ENCODE peak calls at places on chromosomes 7 and 10, in eight cellular contexts. U is fibroblast of lung, E is endodermal cell, I is SK-N-SH, L is psoas muscle, C is transverse colon, D is colonic mucosa, W is tibial nerve. Z is an unnamed sample.

GRCh38 chr10:52903397-52903938 is 130.9 kb upstream of the MBL2 start:
- DNase-seq in D (no peak), I (no peak), L (no peak), E (peak; percentile 58), U (no peak), C (no peak), W (no peak), Z (no peak)

GRCh38 chr7:142516038-142516501 is 233.2 kb upstream of the PRSS1 start:
- DNase-seq in W (no peak), D (peak; percentile 60), E (peak; percentile 73), C (peak; percentile 45), L (no peak), I (peak; percentile 69), U (peak; percentile 57), Z (no peak)

GRCh38 chr10:52318136-52318810 is 4.2 kb downstream of the DKK1 start:
- DNase-seq in D (no peak), E (no peak), U (peak; percentile 88), C (no peak), L (no peak), I (no peak), W (no peak), Z (no peak)

GRCh38 chr10:67098460-67098859 is 172.6 kb downstream of the LRRTM3 start:
- DNase-seq in L (no peak), D (no peak), C (no peak), W (no peak), E (no peak), I (no peak), U (peak; percentile 29), Z (no peak)

GRCh38 chr7:35988818-35989217 is 164.2 kb upstream of the EEPD1 start:
- DNase-seq in E (no peak), D (no peak), W (no peak), L (no peak), C (no peak), U (no peak), I (no peak), Z (no peak)

GRCh38 chr10:59323036-59323459 is 39.3 kb downstream of the FAM13C start:
- DNase-seq in L (peak; percentile 73), E (no peak), U (no peak), I (no peak), W (no peak), D (peak; percentile 18), C (peak; percentile 8), Z (no peak)

GRCh38 chr10:64394744-64395143 is 873.5 kb downstream of the REEP3 start:
- DNase-seq in I (no peak), D (no peak), U (peak; percentile 83), L (no peak), E (no peak), C (no peak), W (no peak), Z (no peak)

GRCh38 chr7:134899729-134900128 is 86.6 kb upstream of the AGBL3 start:
- DNase-seq in E (no peak), U (peak; percentile 84), W (no peak), C (no peak), I (no peak), L (no peak), D (no peak), Z (no peak)

GRCh38 chr10:31924833-31925232 is 3.8 kb downstream of the ARHGAP12 start:
- DNase-seq in L (no peak), W (no peak), E (no peak), D (no peak), C (no peak), I (no peak), U (no peak), Z (no peak)

GRCh38 chr10:31923389-31923788 is 5.2 kb downstream of the ARHGAP12 start:
- DNase-seq in U (no peak), D (no peak), W (no peak), L (no peak), I (no peak), E (no peak), C (no peak), Z (no peak)

GRCh38 chr10:31919010-31919409 is 9.6 kb downstream of the ARHGAP12 start:
- DNase-seq in L (no peak), W (no peak), E (no peak), D (no peak), I (no peak), U (no peak), C (no peak), Z (no peak)

GRCh38 chr10:31921031-31921430 is 7.6 kb downstream of the ARHGAP12 start:
- DNase-seq in W (no peak), C (no peak), L (no peak), U (no peak), I (no peak), E (no peak), D (no peak), Z (no peak)

GRCh38 chr10:31920538-31920937 is 8.1 kb downstream of the ARHGAP12 start:
- DNase-seq in L (no peak), E (no peak), U (no peak), D (no peak), W (no peak), C (no peak), I (no peak), Z (no peak)
- H3K4me1 ChIP-seq in L (peaks cover under 1% of the 10 kb centered on the region), E (no peaks in the 10 kb centered on the region), U (no peaks in the 10 kb centered on the region), D (peaks cover 5% of the 10 kb centered on the region), W (no peaks in the 10 kb centered on the region), C (peaks cover 28% of the 10 kb centered on the region), I (peaks cover 7% of the 10 kb centered on the region), Z (peaks cover 31% of the 10 kb centered on the region)

GRCh38 chr7:92765725-92766124 is 70.6 kb downstream of the CDK6 start:
- DNase-seq in I (no peak), C (no peak), L (no peak), D (no peak), W (no peak), U (peak; percentile 91), E (no peak), Z (no peak)

GRCh38 chr7:92762853-92763252 is 73.5 kb downstream of the CDK6 start:
- DNase-seq in I (no peak), C (no peak), U (peak; percentile 41), W (no peak), L (no peak), E (no peak), D (no peak), Z (no peak)

GRCh38 chr7:92761391-92762098 is 74.8 kb downstream of the CDK6 start:
- DNase-seq in I (no peak), L (no peak), D (no peak), C (no peak), E (no peak), U (no peak), W (no peak), Z (no peak)

GRCh38 chr7:92766461-92767003 is 69.8 kb downstream of the CDK6 start:
- DNase-seq in E (no peak), D (no peak), L (no peak), I (no peak), W (peak; percentile 15), C (no peak), U (peak; percentile 68), Z (no peak)

DNA sequence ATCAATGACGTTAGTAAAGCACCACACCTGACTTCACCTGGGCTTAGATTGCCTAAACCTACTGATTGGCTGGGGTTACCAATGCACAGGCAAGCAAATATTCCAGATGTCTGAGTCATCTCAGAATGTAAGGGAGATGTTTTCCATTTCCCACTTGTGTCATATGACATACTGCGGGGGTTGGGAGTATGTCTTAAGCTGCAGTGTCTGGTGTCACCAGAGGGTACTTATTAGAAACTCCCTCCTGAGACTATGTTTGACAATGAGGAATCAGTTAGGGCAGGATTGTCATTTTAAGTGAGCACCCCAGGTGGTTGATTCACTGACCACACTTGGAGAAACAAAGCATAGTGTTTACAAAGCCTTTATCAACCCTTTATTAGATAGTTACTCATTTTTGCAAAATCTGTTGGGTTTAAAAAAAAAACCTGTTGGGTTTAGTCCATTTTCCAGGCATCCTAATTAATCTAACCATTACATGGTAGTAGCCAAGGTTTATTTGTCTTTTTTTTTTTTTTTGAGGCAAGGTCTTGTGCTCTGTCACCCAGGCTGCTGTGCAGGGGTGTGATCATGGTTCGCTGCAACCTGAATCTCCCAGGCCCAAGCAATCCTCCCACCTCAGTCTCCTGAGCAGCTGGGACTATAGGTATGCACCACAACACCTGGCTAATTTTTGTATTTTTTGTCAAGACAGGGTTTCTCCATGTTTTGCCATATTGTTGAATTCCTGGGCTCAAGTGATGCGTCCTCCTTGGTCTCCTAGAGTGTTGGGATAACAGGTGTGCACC is 72.5 kb downstream of the CDK6 start:
- DNase-seq in D (peak; percentile 32), U (peak; percentile 91), W (no peak), I (no peak), E (peak; percentile 88), C (no peak), L (no peak), Z (no peak)
- H3K4me1 ChIP-seq in D (peaks cover 8% of the 10 kb centered on the region), U (peaks cover 34% of the 10 kb centered on the region), W (no peaks in the 10 kb centered on the region), I (peaks cover 62% of the 10 kb centered on the region), E (peaks cover 14% of the 10 kb centered on the region), C (peaks cover 33% of the 10 kb centered on the region), L (no peaks in the 10 kb centered on the region), Z (peaks cover 8% of the 10 kb centered on the region)

DNA sequence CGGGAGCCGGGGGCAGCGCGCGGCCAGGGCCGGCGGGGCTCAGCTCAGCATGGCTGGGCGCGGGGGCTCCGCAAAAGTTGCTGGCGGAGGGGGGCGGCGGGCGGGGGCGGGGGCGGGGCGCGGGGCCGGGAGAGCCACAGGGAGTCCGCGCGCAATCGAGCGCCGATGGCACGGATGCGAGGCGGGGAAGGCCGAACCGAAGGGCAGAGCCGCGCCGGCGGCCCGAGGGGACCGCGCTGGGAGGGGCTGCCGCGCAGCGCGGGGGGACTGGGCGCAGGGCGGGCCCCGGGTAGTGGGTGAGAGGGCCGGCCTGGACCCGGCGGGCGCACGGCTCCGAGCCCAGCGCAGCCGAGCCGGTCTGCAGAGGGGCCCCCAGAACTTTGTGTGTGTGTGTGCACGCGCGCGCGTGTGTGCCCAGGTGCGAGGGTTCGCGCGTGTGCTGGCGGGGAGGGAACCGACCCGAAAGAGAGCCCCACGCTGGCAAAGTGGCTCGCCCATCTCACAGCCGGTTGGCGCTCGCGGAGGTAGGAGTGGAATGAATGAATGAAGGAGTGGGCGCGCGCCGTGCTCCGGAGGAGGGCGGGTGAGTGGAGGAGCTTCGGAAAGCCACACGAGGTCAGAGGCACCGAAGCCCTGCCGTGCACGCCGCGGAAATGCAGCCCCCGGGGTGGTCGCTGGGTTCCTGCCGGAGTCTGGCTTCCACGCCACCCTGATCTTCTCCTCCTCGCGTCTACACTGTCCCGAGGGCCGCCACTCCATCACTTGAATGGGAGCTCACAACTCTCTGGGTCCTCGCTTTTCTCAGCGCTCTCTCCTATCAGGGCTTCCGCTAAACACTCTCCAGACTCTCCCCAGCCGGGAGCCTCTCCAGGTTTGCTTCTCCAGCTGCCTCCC is at the start of gene HIPK2:
- DNase-seq in L (peak; percentile 92), W (peak; percentile 62), D (peak; percentile 77), U (peak; percentile 75), I (peak; percentile 99), C (peak; percentile 83), E (peak; percentile 87), Z (peak; percentile 88)
- H3K4me1 ChIP-seq in L (peaks cover 33% of the 10 kb centered on the region), W (no peaks in the 10 kb centered on the region), D (peaks cover 14% of the 10 kb centered on the region), U (peaks cover 16% of the 10 kb centered on the region), I (peaks cover 22% of the 10 kb centered on the region), C (peaks cover 29% of the 10 kb centered on the region), E (peaks cover 5% of the 10 kb centered on the region), Z (peaks cover 31% of the 10 kb centered on the region)

GRCh38 chr7:137953692-137954470 is 48.0 kb downstream of the CREB3L2 start:
- DNase-seq in W (no peak), I (no peak), D (peak; percentile 66), L (no peak), C (peak; percentile 43), U (peak; percentile 82), E (peak; percentile 84), Z (no peak)

GRCh38 chr7:137952406-137952805 is 49.5 kb downstream of the CREB3L2 start:
- DNase-seq in C (peak; percentile 25), W (no peak), L (no peak), D (peak; percentile 54), U (no peak), E (no peak), I (no peak), Z (no peak)

GRCh38 chr7:137951700-137952099 is 50.2 kb downstream of the CREB3L2 start:
- DNase-seq in E (no peak), W (no peak), U (no peak), L (no peak), D (no peak), I (no peak), C (no peak), Z (no peak)

GRCh38 chr7:137954614-137955013 is 47.3 kb downstream of the CREB3L2 start:
- DNase-seq in U (peak; percentile 40), D (no peak), E (no peak), I (no peak), C (no peak), L (no peak), W (no peak), Z (no peak)

GRCh38 chr7:137953043-137953691 is 48.7 kb downstream of the CREB3L2 start:
- DNase-seq in L (no peak), C (no peak), D (no peak), I (no peak), W (no peak), U (peak; percentile 96), E (no peak), Z (no peak)
- H3K4me1 ChIP-seq in L (peaks cover 16% of the 10 kb centered on the region), C (peaks cover 68% of the 10 kb centered on the region), D (peaks cover 21% of the 10 kb centered on the region), I (peaks cover 35% of the 10 kb centered on the region), W (no peaks in the 10 kb centered on the region), U (peaks cover 32% of the 10 kb centered on the region), E (peaks cover 40% of the 10 kb centered on the region), Z (peaks cover 61% of the 10 kb centered on the region)

Z was measured in lower lobe of right lung.